ENCODE peak calls at places on chromosome 5, in ten cellular contexts. M is AG04450; U is pancreas; D is RPMI8226; Q is activated CD8-positive, alpha-beta T cell treated with anti-CD3 and anti-CD28 coated beads, Interleukin-2, amount 10 ng/mL, durations not matched to agents 7 days and 5 days; Y is cardiac muscle cell; I is neural progenitor cell; B is foreskin fibroblast; L is effector CD4-positive, alpha-beta T cell; T is ELR. N is an unnamed sample.

GRCh38 chr5:139849501-139849900 is 53.9 kb downstream of the PSD2 start:
- DNase-seq in L (no peak), Y (no peak), Q (no peak), I (no peak), D (no peak), B (no peak), U (peak), M (no peak), T (no peak), N (no peak)

GRCh38 chr5:43386960-43387362 is 25.2 kb downstream of the CCL28 start:
- DNase-seq in T (peak), L (no peak), Q (no peak), M (no peak), U (no peak), Y (no peak), B (no peak), D (no peak), I (no peak), N (no peak)

GRCh38 chr5:159463590-159464321 is 133.5 kb upstream of the IL12B start:
- DNase-seq in D (no peak), Q (no peak), I (no peak), U (no peak), Y (no peak), L (no peak), M (no peak), T (peak), B (no peak), N (no peak)

GRCh38 chr5:35811108-35811741 is 45.5 kb upstream of the IL7R start:
- DNase-seq in U (no peak), M (no peak), Q (peak), D (no peak), L (peak), Y (no peak), I (no peak), T (peak), B (no peak), N (peak)

GRCh38 chr5:128174951-128175350 is 91.4 kb downstream of the SLC12A2 start:
- DNase-seq in M (no peak), Y (no peak), I (no peak), L (no peak), Q (no peak), U (no peak), T (peak), D (no peak), B (no peak), N (no peak)

GRCh38 chr5:180120221-180121101 is 48.9 kb upstream of the RNF130 start:
- DNase-seq in Y (no peak), L (no peak), U (peak), I (no peak), T (no peak), B (no peak), Q (no peak), D (no peak), M (no peak), N (no peak)

GRCh38 chr5:176816791-176817272 is 6.5 kb downstream of the UNC5A start:
- DNase-seq in B (no peak), L (no peak), Q (no peak), D (no peak), U (no peak), T (no peak), M (no peak), I (peak), Y (peak), N (no peak)

GRCh38 chr5:17448877-17449276 is 49.2 kb upstream of the TAF11L2 start:
- DNase-seq in I (no peak), Y (no peak), D (no peak), L (no peak), U (no peak), Q (no peak), M (no peak), T (no peak), B (no peak), N (no peak)

GRCh38 chr5:55540525-55540924 is 5.8 kb upstream of the PLPP1 start:
- DNase-seq in Q (no peak), Y (no peak), L (no peak), M (no peak), D (no peak), U (no peak), B (no peak), I (no peak), T (no peak), N (no peak)

GRCh38 chr5:166883016-166883415 is 1408.4 kb upstream of the WWC1 start:
- DNase-seq in L (no peak), I (no peak), M (no peak), U (no peak), D (no peak), Y (no peak), B (no peak), T (peak), Q (no peak), N (no peak)

GRCh38 chr5:173505634-173506033 is 110.8 kb downstream of the BOD1 start:
- DNase-seq in D (no peak), Y (no peak), U (no peak), L (no peak), B (no peak), Q (no peak), I (no peak), M (no peak), T (no peak), N (no peak)

GRCh38 chr5:158013939-158014338 is 155.0 kb upstream of the CLINT1 start:
- DNase-seq in T (peak), D (no peak), L (no peak), Q (no peak), I (peak), Y (peak), B (no peak), M (no peak), U (no peak), N (no peak)

GRCh38 chr5:65811895-65812294 is 89.9 kb downstream of the NLN start:
- DNase-seq in M (no peak), D (no peak), T (peak), Q (no peak), U (no peak), B (no peak), L (no peak), I (no peak), Y (no peak), N (no peak)

GRCh38 chr5:177447066-177447610 is 524 bp downstream of the PRR7 start:
- DNase-seq in M (no peak), Y (peak), Q (peak), I (peak), L (peak), B (no peak), D (peak), T (peak), U (peak), N (peak)

GRCh38 chr5:151699071-151699901 is 12.6 kb upstream of the SPARC start:
- DNase-seq in T (peak), Y (no peak), L (no peak), Q (no peak), I (no peak), D (no peak), U (no peak), B (peak), M (peak), N (no peak)

GRCh38 chr5:96275051-96275450 is 158.0 kb downstream of the PCSK1 start:
- DNase-seq in L (no peak), B (no peak), I (no peak), U (no peak), Y (no peak), T (no peak), Q (no peak), D (no peak), M (no peak), N (no peak)

GRCh38 chr5:150731669-150732068 is 27.1 kb downstream of the DCTN4 start:
- DNase-seq in Y (no peak), U (no peak), L (no peak), D (no peak), M (no peak), Q (no peak), T (no peak), B (no peak), I (no peak), N (no peak)

GRCh38 chr5:181215997-181216982 is 6.8 kb upstream of the TRIM41 start:
- DNase-seq in I (no peak), M (no peak), D (peak), B (no peak), T (peak), L (no peak), Y (no peak), U (no peak), Q (peak), N (no peak)

GRCh38 chr5:137822158-137822764 is 45.4 kb upstream of the MYOT start:
- DNase-seq in M (peak), Y (peak), B (no peak), D (peak), I (peak), U (no peak), Q (no peak), T (peak), L (no peak), N (no peak)

GRCh38 chr5:152622628-152623027 is 217.5 kb upstream of the NMUR2 start:
- DNase-seq in Y (no peak), T (no peak), Q (no peak), B (no peak), L (no peak), U (no peak), I (no peak), D (no peak), M (no peak), N (no peak)

GRCh38 chr5:126811515-126812198 is 34.7 kb downstream of the LMNB1 start:
- DNase-seq in B (peak), I (no peak), Q (no peak), L (peak), M (no peak), D (no peak), T (peak), U (no peak), Y (no peak), N (peak)

GRCh38 chr5:14726066-14726838 is 61.7 kb downstream of the OTULIN start:
- DNase-seq in B (no peak), U (no peak), I (no peak), Q (no peak), L (no peak), Y (no peak), T (peak), M (no peak), D (no peak), N (no peak)

GRCh38 chr5:168365581-168366081 is 74.2 kb downstream of the WWC1 start:
- DNase-seq in U (peak), B (peak), T (no peak), Y (peak), D (no peak), L (no peak), Q (no peak), I (peak), M (no peak), N (no peak)

GRCh38 chr5:125410501-125411162 is 664.2 kb upstream of the ZNF608 start:
- DNase-seq in I (no peak), B (peak), T (peak), D (no peak), U (no peak), L (no peak), Y (no peak), M (no peak), Q (no peak), N (no peak)

GRCh38 chr5:43121565-43122484 is 1.1 kb downstream of the ZNF131 start:
- DNase-seq in D (peak), B (peak), Q (peak), L (no peak), T (peak), I (no peak), Y (peak), U (no peak), M (peak), N (peak)

GRCh38 chr5:133875179-133875578 is 93.2 kb downstream of the C5orf15 start:
- DNase-seq in L (no peak), M (no peak), B (no peak), Q (no peak), I (no peak), Y (no peak), D (no peak), T (no peak), U (no peak), N (no peak)

GRCh38 chr5:171317225-171317624 is 8.2 kb downstream of the TLX3 start:
- DNase-seq in T (no peak), B (no peak), M (no peak), I (peak), L (no peak), U (no peak), Q (no peak), D (no peak), Y (no peak), N (no peak)

GRCh38 chr5:29024052-29024451 is 1985.7 kb upstream of the CDH9 start:
- DNase-seq in Y (no peak), U (no peak), L (no peak), M (no peak), D (no peak), Q (no peak), B (no peak), I (no peak), T (no peak), N (no peak)

GRCh38 chr5:98205691-98206461 is 567.6 kb upstream of the RGMB start:
- DNase-seq in B (peak), Y (no peak), M (no peak), T (peak), I (no peak), U (no peak), Q (no peak), L (no peak), D (no peak), N (no peak)

GRCh38 chr5:124740991-124741583 is 5.4 kb downstream of the ZNF608 start:
- DNase-seq in Q (no peak), L (no peak), T (no peak), D (no peak), U (no peak), B (peak), M (no peak), Y (no peak), I (no peak), N (no peak)

GRCh38 chr5:150054569-150054968 is 31.8 kb downstream of the CSF1R start:
- DNase-seq in M (no peak), Y (no peak), B (no peak), T (no peak), Q (no peak), L (no peak), D (no peak), I (no peak), U (no peak), N (no peak)

GRCh38 chr5:58188287-58188651 is 271.6 kb downstream of the PLK2 start:
- DNase-seq in Q (no peak), U (no peak), D (no peak), M (peak), T (peak), L (no peak), Y (peak), B (peak), I (peak), N (no peak)

GRCh38 chr5:74641778-74642542 is 1.4 kb upstream of the ENC1 start:
- DNase-seq in B (peak), Y (peak), I (peak), M (peak), Q (peak), L (no peak), U (peak), T (peak), D (peak), N (no peak)

GRCh38 chr5:32076699-32077695 is 97.1 kb downstream of the GOLPH3 start:
- DNase-seq in L (no peak), B (peak), U (no peak), M (peak), Q (peak), D (peak), T (peak), Y (peak), I (peak), N (no peak)

GRCh38 chr5:64835266-64835665 is 66.5 kb downstream of the CWC27 start:
- DNase-seq in U (no peak), Y (no peak), L (no peak), D (no peak), M (no peak), I (no peak), B (no peak), T (no peak), Q (no peak), N (no peak)

GRCh38 chr5:39580702-39581498 is 156.1 kb upstream of the DAB2 start:
- DNase-seq in I (no peak), T (peak), M (no peak), Q (no peak), U (no peak), D (no peak), B (peak), L (no peak), Y (no peak), N (no peak)

GRCh38 chr5:107321906-107322305 is 348.8 kb downstream of the EFNA5 start:
- DNase-seq in L (no peak), B (no peak), Q (no peak), U (no peak), Y (no peak), M (no peak), I (no peak), D (no peak), T (no peak), N (no peak)

GRCh38 chr5:149028984-149029383 is 33.9 kb downstream of the SH3TC2 start:
- DNase-seq in L (no peak), I (no peak), Y (no peak), D (no peak), U (no peak), M (no peak), Q (no peak), B (no peak), T (no peak), N (no peak)

N was measured in stimulated activated CD4-positive, alpha-beta T cell treated with anti-CD3 and anti-CD28 coated beads, Interleukin-1b, Interleukin-23, amount 100 ng/mL, for 48 hours.